ENCODE peak calls at places on chromosome 10, in four cellular contexts. U is HepG2, B is H1, K is K562. A is an unnamed sample.

GRCh38 chr10:127962205-127962604 is 55.3 kb downstream of the PTPRE start:
- DNase-seq in K (no peak), B (no peak), U (no peak), A (no peak)

GRCh38 chr10:63466168-63466935 is 575 bp upstream of the JMJD1C start:
- DNase-seq in B (no peak), K (peak), U (peak), A (peak)

GRCh38 chr10:49347827-49348226 is 48.1 kb downstream of the DRGX start:
- DNase-seq in U (no peak), B (no peak), K (no peak), A (no peak)

GRCh38 chr10:116201011-116201410 is 72.0 kb downstream of the GFRA1 start:
- DNase-seq in K (no peak), U (no peak), B (no peak), A (no peak)

GRCh38 chr10:71696635-71697326 is 22.8 kb downstream of the C10orf105 start:
- DNase-seq in B (peak), U (peak), K (peak), A (peak)

GRCh38 chr10:109126541-109126940 is 796.8 kb downstream of the XPNPEP1 start:
- DNase-seq in U (no peak), K (no peak), B (no peak), A (no peak)

GRCh38 chr10:96235326-96236089 is 35.9 kb downstream of the BLNK start:
- DNase-seq in B (no peak), K (no peak), U (no peak), A (no peak)

GRCh38 chr10:8158439-8159071 is 104.1 kb downstream of the GATA3 start:
- DNase-seq in K (no peak), U (no peak), B (no peak), A (peak)

GRCh38 chr10:13567030-13567429 is 19.7 kb upstream of the PRPF18 start:
- DNase-seq in U (no peak), B (no peak), K (no peak), A (no peak)

GRCh38 chr10:13823046-13823711 is 236.4 kb downstream of the PRPF18 start:
- DNase-seq in K (no peak), B (peak), U (no peak), A (no peak)

GRCh38 chr10:63770523-63770922 is 249.3 kb downstream of the REEP3 start:
- DNase-seq in U (no peak), B (no peak), K (no peak), A (no peak)

GRCh38 chr10:32995751-32996150 is 37.7 kb upstream of the ITGB1 start:
- DNase-seq in U (no peak), B (no peak), K (no peak), A (no peak)

GRCh38 chr10:61845196-61845949 is 56.1 kb upstream of the ARID5B start:
- DNase-seq in B (no peak), K (peak), U (no peak), A (no peak)

GRCh38 chr10:113697595-113697994 is 17.9 kb downstream of the CASP7 start:
- DNase-seq in B (no peak), K (no peak), U (no peak), A (no peak)

GRCh38 chr10:11894381-11895107 is 71.4 kb downstream of the PROSER2 start:
- DNase-seq in K (peak), B (no peak), U (no peak), A (no peak)

GRCh38 chr10:30562787-30563186 is 66.8 kb downstream of the LYZL2 start:
- DNase-seq in B (no peak), U (no peak), K (no peak), A (no peak)

GRCh38 chr10:129756912-129757861 is 206.9 kb downstream of the EBF3 start:
- DNase-seq in B (peak), K (no peak), U (no peak), A (no peak)

GRCh38 chr10:46312953-46313352 is 26.2 kb downstream of the ANTXRL start:
- DNase-seq in K (no peak), U (no peak), B (no peak), A (no peak)

GRCh38 chr10:3782099-3782455 is 2.9 kb downstream of the KLF6 start:
- DNase-seq in U (no peak), K (no peak), B (no peak), A (no peak)

GRCh38 chr10:130360826-130361311 is 224.7 kb downstream of the GLRX3 start:
- DNase-seq in K (no peak), B (no peak), U (no peak), A (no peak)

GRCh38 chr10:60480865-60481563 is 91.3 kb upstream of the ANK3 start:
- DNase-seq in U (no peak), K (no peak), B (no peak), A (peak)

GRCh38 chr10:30691601-30692015 is 62.1 kb upstream of the LYZL2 start:
- DNase-seq in B (no peak), U (no peak), K (peak), A (no peak)

DNA sequence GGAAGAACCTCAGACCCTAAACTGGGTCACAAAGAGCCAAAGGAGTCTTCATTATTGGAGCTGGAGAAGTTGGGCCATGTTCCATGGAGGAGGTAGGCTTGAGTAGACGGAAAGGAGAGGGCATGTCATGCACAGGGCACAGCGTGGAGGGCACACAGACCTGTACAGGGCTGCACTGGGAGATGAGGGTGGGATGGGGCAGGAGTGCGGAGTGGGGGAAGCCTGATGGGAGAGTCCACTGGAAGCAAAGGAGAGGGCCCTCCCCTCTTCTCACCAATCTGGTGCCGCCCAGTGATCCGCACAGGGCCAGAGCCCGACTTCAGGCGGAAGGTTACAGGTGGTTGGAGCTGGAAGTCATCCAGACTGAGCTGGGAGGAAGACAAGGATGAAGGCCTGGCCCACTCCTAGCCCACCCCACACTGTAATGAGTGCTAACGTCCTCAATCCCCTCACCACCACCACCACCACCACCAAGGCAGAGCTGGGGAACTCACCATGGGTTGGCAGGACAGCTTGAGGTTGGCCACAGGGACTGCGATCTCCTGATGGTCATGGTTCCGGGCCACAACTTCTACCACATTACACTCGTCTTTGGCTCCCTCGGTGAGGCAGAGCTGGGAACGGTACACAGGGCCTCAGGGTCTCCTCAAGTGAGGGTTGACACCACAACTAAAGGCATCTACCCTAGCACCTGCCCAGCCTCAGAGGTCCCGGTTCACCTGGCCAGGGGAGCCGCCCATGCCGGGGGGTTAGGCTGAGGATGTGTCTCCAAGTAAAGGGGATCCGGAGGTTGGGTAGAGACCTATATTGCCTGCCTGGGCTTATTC is 1.0 kb downstream of the NPM3 start:
- DNase-seq in U (no peak), B (no peak), K (no peak), A (no peak)
- TF ChIP-seq PHF8 in U (no peak), B (no peak), K (no peak), A (no peak)

GRCh38 chr10:89549510-89549909 is 14.1 kb upstream of the SLC16A12 start:
- DNase-seq in B (no peak), K (no peak), U (no peak), A (no peak)

GRCh38 chr10:89540550-89540949 is 5.2 kb upstream of the SLC16A12 start:
- DNase-seq in U (no peak), K (no peak), B (no peak), A (no peak)

GRCh38 chr10:89547853-89548513 is 12.6 kb upstream of the SLC16A12 start:
- DNase-seq in B (no peak), K (no peak), U (no peak), A (no peak)

GRCh38 chr10:89548673-89549072 is 13.3 kb upstream of the SLC16A12 start:
- DNase-seq in B (no peak), K (no peak), U (no peak), A (no peak)

GRCh38 chr10:89543841-89544240 is 8.4 kb upstream of the SLC16A12 start:
- DNase-seq in K (no peak), B (no peak), U (peak), A (no peak)
- TF ChIP-seq JUN in K (no peak), B (no peak), U (no peak), A (no peak)

GRCh38 chr10:52677087-52677486 is 95.5 kb downstream of the MBL2 start:
- DNase-seq in U (no peak), B (no peak), K (no peak), A (no peak)
- TF ChIP-seq EP300 in U (no peak), B (no peak), K (no peak), A (no peak)

DNA sequence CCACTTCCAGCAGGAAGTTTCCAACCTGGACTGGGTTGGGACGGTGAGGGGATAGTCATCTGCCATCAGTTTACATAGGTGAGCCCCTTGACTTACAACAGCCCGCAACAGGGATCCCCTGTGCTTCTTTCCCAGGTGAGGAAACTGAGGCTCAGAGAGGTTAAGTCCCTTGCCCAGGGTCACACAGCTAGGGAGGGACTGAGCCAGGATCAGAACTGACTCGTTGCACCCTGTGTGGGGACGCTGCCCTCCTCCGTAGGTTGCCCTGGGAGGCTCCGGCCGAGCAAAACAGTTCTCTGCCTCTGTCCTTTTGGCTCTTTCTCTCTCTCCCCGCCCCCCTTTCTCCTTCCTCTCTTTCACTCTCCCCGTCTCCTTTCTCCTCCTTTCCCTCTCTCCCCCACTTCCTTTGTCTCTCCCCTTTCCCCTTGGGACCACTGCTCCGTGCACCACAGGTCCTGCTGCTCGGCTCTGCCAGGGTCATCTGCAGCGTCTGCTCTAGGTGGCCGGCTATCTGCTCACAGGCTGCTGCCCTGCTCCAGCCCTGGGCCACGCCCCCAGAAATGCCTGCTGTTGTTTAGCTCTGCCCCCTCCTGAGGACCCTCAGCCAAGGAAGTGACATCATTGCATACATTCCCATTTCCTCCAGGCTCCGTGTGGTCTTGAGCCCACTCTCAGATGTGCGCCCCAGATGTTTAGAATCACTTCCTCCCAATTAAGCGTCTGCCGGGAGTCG is 117.3 kb upstream of the PPIF start:
- DNase-seq in B (peak), K (no peak), U (no peak), A (no peak)
- TF ChIP-seq PHF8 in B (no peak), K (no peak), U (no peak), A (no peak)

GRCh38 chr10:43264324-43264986 is 2.4 kb downstream of the RASGEF1A start:
- DNase-seq in U (no peak), K (no peak), B (no peak), A (no peak)
- TF ChIP-seq JUN in U (no peak), K (no peak), B (no peak), A (no peak)

DNA sequence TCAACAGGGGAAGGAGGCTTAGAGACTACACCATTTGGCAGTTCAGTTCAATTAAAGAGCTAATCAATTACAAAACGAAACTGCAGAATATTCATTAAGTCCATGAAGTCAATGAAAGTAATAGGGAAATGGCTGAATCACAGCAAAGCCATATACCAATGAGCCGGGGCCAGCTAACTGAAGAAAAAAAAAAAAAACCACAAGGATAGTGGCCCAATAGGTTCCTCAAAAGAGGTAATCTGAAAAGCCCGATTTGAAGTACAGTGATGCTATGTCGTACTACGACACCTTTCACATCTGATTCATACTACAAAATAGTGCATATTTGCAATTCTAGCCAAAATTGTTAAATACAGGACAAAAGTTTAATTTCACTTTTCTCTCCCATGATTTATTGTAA is 2.5 kb downstream of the ARHGAP12 start:
- DNase-seq in K (no peak), B (no peak), U (no peak), A (no peak)
- TF ChIP-seq EP300 in K (no peak), B (no peak), U (no peak), A (no peak)

GRCh38 chr10:94137747-94138146 is 144.0 kb downstream of the PLCE1 start:
- DNase-seq in B (no peak), U (no peak), K (no peak), A (no peak)

GRCh38 chr10:94129393-94130130 is 135.8 kb downstream of the PLCE1 start:
- DNase-seq in K (no peak), B (no peak), U (no peak), A (peak)

GRCh38 chr10:94133239-94133638 is 139.5 kb downstream of the PLCE1 start:
- DNase-seq in B (no peak), K (no peak), U (no peak), A (no peak)

DNA sequence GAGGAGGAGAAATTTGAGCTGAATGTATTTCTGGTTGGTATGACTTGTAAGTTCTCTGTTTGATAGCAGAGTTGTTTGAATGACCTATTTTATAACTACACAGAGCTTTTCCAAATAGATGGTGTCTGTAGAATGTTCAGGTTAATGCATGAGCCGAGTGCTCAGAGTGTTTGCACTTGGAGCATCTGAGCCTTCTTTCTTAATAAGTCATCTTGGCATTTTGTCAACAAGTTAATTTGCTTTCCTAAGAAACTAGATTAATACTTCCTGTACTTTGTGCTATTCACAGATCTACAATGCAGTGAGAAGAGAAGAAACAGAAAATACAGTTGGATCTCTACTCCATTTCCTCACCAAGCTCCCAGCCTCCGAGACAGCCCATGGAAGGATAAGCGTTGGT is 138.2 kb downstream of the PLCE1 start:
- DNase-seq in U (no peak), K (no peak), B (no peak), A (no peak)
- TF ChIP-seq PHF8 in U (no peak), K (no peak), B (no peak), A (no peak)